ENCODE peak calls at places on chromosomes 5 and 9, in six cellular contexts. One of them, this sample, is unnamed.

GRCh38 chr5:375921-376871 is 54.7 kb downstream of the AHRR start:
- DNase-seq in neural crest cell: no peak
- DNase-seq in mucosa of descending colon: peak
- DNase-seq in AG09309: no peak
- DNase-seq in psoas muscle: no peak
- DNase-seq in endothelial cell: no peak
- DNase-seq in this sample: no peak

GRCh38 chr5:142319560-142320426 is 5.0 kb downstream of the SPRY4 start:
- DNase-seq in neural crest cell: no peak
- DNase-seq in AG09309: no peak
- DNase-seq in mucosa of descending colon: no peak
- DNase-seq in endothelial cell: no peak
- DNase-seq in psoas muscle: no peak
- DNase-seq in this sample: no peak

GRCh38 chr5:88956416-88956815 is 73.4 kb upstream of the MEF2C start:
- DNase-seq in neural crest cell: no peak
- DNase-seq in mucosa of descending colon: no peak
- DNase-seq in psoas muscle: no peak
- DNase-seq in endothelial cell: no peak
- DNase-seq in AG09309: no peak
- DNase-seq in this sample: no peak

GRCh38 chr5:92548351-92548750 is 1032.7 kb downstream of the NR2F1-AS1 start:
- DNase-seq in endothelial cell: no peak
- DNase-seq in neural crest cell: no peak
- DNase-seq in mucosa of descending colon: no peak
- DNase-seq in psoas muscle: no peak
- DNase-seq in AG09309: no peak
- DNase-seq in this sample: no peak

GRCh38 chr5:93573627-93573974 is 7.4 kb downstream of the NR2F1-AS1 start:
- DNase-seq in mucosa of descending colon: no peak
- DNase-seq in AG09309: no peak
- DNase-seq in psoas muscle: no peak
- DNase-seq in neural crest cell: no peak
- DNase-seq in endothelial cell: no peak
- DNase-seq in this sample: no peak

GRCh38 chr5:126811515-126812198 is 34.7 kb downstream of the LMNB1 start:
- DNase-seq in neural crest cell: no peak
- DNase-seq in mucosa of descending colon: no peak
- DNase-seq in AG09309: peak
- DNase-seq in psoas muscle: no peak
- DNase-seq in endothelial cell: no peak
- DNase-seq in this sample: peak

GRCh38 chr5:68343421-68343826 is 127.9 kb downstream of the PIK3R1 start:
- DNase-seq in endothelial cell: no peak
- DNase-seq in mucosa of descending colon: no peak
- DNase-seq in neural crest cell: no peak
- DNase-seq in AG09309: no peak
- DNase-seq in psoas muscle: peak
- DNase-seq in this sample: peak

GRCh38 chr5:35823347-35823875 is 33.3 kb upstream of the IL7R start:
- DNase-seq in neural crest cell: no peak
- DNase-seq in psoas muscle: no peak
- DNase-seq in endothelial cell: no peak
- DNase-seq in AG09309: no peak
- DNase-seq in mucosa of descending colon: no peak
- DNase-seq in this sample: no peak

GRCh38 chr9:133443248-133443647 is 16.5 kb upstream of the CACFD1 start:
- DNase-seq in psoas muscle: no peak
- DNase-seq in AG09309: no peak
- DNase-seq in neural crest cell: no peak
- DNase-seq in endothelial cell: no peak
- DNase-seq in mucosa of descending colon: no peak
- DNase-seq in this sample: no peak

GRCh38 chr5:134051305-134051704 is 46.5 kb upstream of the VDAC1 start:
- DNase-seq in psoas muscle: no peak
- DNase-seq in mucosa of descending colon: no peak
- DNase-seq in neural crest cell: no peak
- DNase-seq in AG09309: no peak
- DNase-seq in endothelial cell: no peak
- DNase-seq in this sample: no peak

GRCh38 chr9:33959725-33960124 is 89.0 kb downstream of the UBAP2 start:
- DNase-seq in psoas muscle: no peak
- DNase-seq in neural crest cell: no peak
- DNase-seq in endothelial cell: no peak
- DNase-seq in mucosa of descending colon: no peak
- DNase-seq in AG09309: no peak
- DNase-seq in this sample: no peak

GRCh38 chr5:14440598-14441401 is 140.8 kb upstream of the OTULINL start:
- DNase-seq in psoas muscle: peak
- DNase-seq in mucosa of descending colon: no peak
- DNase-seq in endothelial cell: no peak
- DNase-seq in neural crest cell: peak
- DNase-seq in AG09309: peak
- DNase-seq in this sample: peak

GRCh38 chr5:163366757-163367156 is 70.6 kb upstream of the CCNG1 start:
- DNase-seq in psoas muscle: no peak
- DNase-seq in endothelial cell: no peak
- DNase-seq in neural crest cell: no peak
- DNase-seq in AG09309: no peak
- DNase-seq in mucosa of descending colon: no peak
- DNase-seq in this sample: no peak

GRCh38 chr5:140358738-140359310 is 1.2 kb upstream of the SLC4A9 start:
- DNase-seq in endothelial cell: peak
- DNase-seq in mucosa of descending colon: no peak
- DNase-seq in neural crest cell: no peak
- DNase-seq in AG09309: no peak
- DNase-seq in psoas muscle: no peak
- DNase-seq in this sample: peak

GRCh38 chr9:93077811-93078210 is 18.2 kb upstream of the CARD19 start:
- DNase-seq in AG09309: no peak
- DNase-seq in mucosa of descending colon: peak
- DNase-seq in psoas muscle: no peak
- DNase-seq in endothelial cell: no peak
- DNase-seq in neural crest cell: no peak
- DNase-seq in this sample: no peak

GRCh38 chr9:135043345-135043744 is 44.1 kb upstream of the OLFM1 start:
- DNase-seq in mucosa of descending colon: no peak
- DNase-seq in endothelial cell: no peak
- DNase-seq in AG09309: no peak
- DNase-seq in neural crest cell: no peak
- DNase-seq in psoas muscle: no peak
- DNase-seq in this sample: no peak

DNA sequence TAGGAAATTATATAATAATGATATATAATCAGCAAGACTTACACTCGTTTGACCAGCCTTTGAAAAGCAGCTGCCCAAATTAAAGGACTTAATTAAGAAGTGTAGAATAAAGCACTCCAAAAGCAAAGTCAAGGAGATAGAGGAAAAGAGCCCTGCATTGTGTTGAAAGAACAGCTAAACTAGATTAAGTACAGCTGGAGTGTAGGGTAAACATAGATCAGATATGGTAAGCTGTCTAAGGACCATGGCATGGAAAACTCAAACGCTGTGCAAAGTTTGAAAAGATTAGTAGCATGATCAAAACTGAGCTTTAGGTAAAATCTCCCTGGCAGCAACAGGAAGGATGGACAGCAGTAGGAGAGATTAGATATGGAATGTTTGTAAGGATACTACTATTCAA is 55.4 kb downstream of the BNC2 start:
- DNase-seq in neural crest cell: no peak
- DNase-seq in psoas muscle: no peak
- DNase-seq in endothelial cell: no peak
- DNase-seq in mucosa of descending colon: no peak
- DNase-seq in AG09309: no peak
- DNase-seq in this sample: no peak
- TF ChIP-seq CTCF in neural crest cell: no peak
- TF ChIP-seq CTCF in psoas muscle: no peak
- TF ChIP-seq CTCF in endothelial cell: no peak
- TF ChIP-seq CTCF in mucosa of descending colon: no peak
- TF ChIP-seq CTCF in AG09309: no peak
- TF ChIP-seq CTCF in this sample: no peak

GRCh38 chr5:8864053-8864452 is 681.8 kb downstream of the SEMA5A start:
- DNase-seq in mucosa of descending colon: no peak
- DNase-seq in neural crest cell: no peak
- DNase-seq in AG09309: no peak
- DNase-seq in psoas muscle: no peak
- DNase-seq in endothelial cell: peak
- DNase-seq in this sample: peak
- TF ChIP-seq CTCF in mucosa of descending colon: no peak
- TF ChIP-seq CTCF in neural crest cell: peak
- TF ChIP-seq CTCF in AG09309: peak
- TF ChIP-seq CTCF in psoas muscle: no peak
- TF ChIP-seq CTCF in endothelial cell: peak
- TF ChIP-seq CTCF in this sample: peak

GRCh38 chr9:77177143-77177893 is at the start of gene VPS13A:
- DNase-seq in mucosa of descending colon: peak
- DNase-seq in neural crest cell: peak
- DNase-seq in psoas muscle: peak
- DNase-seq in AG09309: peak
- DNase-seq in endothelial cell: peak
- DNase-seq in this sample: peak
- TF ChIP-seq CTCF in mucosa of descending colon: no peak
- TF ChIP-seq CTCF in neural crest cell: peak
- TF ChIP-seq CTCF in psoas muscle: peak
- TF ChIP-seq CTCF in AG09309: peak
- TF ChIP-seq CTCF in endothelial cell: no peak
- TF ChIP-seq CTCF in this sample: peak

GRCh38 chr5:73994963-73995362 is 369.0 kb downstream of the ARHGEF28 start:
- DNase-seq in endothelial cell: no peak
- DNase-seq in AG09309: no peak
- DNase-seq in mucosa of descending colon: no peak
- DNase-seq in psoas muscle: no peak
- DNase-seq in neural crest cell: no peak
- DNase-seq in this sample: peak
- TF ChIP-seq CTCF in endothelial cell: no peak
- TF ChIP-seq CTCF in AG09309: peak
- TF ChIP-seq CTCF in mucosa of descending colon: no peak
- TF ChIP-seq CTCF in psoas muscle: no peak
- TF ChIP-seq CTCF in neural crest cell: peak
- TF ChIP-seq CTCF in this sample: no peak

GRCh38 chr9:76810377-76810957 is 46.2 kb downstream of the PCA3 start:
- DNase-seq in neural crest cell: peak
- DNase-seq in mucosa of descending colon: no peak
- DNase-seq in endothelial cell: peak
- DNase-seq in psoas muscle: no peak
- DNase-seq in AG09309: peak
- DNase-seq in this sample: peak
- TF ChIP-seq CTCF in neural crest cell: peak
- TF ChIP-seq CTCF in mucosa of descending colon: peak
- TF ChIP-seq CTCF in endothelial cell: peak
- TF ChIP-seq CTCF in psoas muscle: peak
- TF ChIP-seq CTCF in AG09309: peak
- TF ChIP-seq CTCF in this sample: peak